ENCODE peak calls at places on chromosomes 4 and X, in seven cellular contexts. X is cardiac fibroblast; V is K562; D is tibial artery; U is heart left ventricle; L is suprapubic skin; H is CD8-positive, alpha-beta T cell. R is an unnamed sample.

GRCh38 chr4:169268951-169269781 is 1.6 kb downstream of the SH3RF1 start:
- DNase-seq in V (no peak), X (peak; percentile 87), D (no peak), U (no peak), L (no peak), H (no peak), R (no peak)

GRCh38 chr4:168199262-168199957 is 107.1 kb downstream of the ANXA10 start:
- DNase-seq in X (no peak), U (no peak), D (no peak), H (no peak), V (no peak), L (no peak), R (no peak)

GRCh38 chrX:34140816-34141215 is 8.7 kb upstream of the FAM47A start:
- DNase-seq in H (no peak), U (no peak), D (no peak), L (no peak), V (no peak), X (no peak), R (no peak)

GRCh38 chrX:7055386-7056137 is 92.0 kb upstream of the STS start:
- DNase-seq in D (no peak), X (no peak), V (no peak), L (no peak), U (no peak), H (no peak), R (no peak)

GRCh38 chr4:176350671-176351070 is 30.9 kb downstream of the SPCS3 start:
- DNase-seq in V (no peak), U (peak; percentile 53), X (no peak), L (no peak), D (no peak), H (no peak), R (no peak)

GRCh38 chrX:81996166-81996565 is 794.3 kb downstream of the SH3BGRL start:
- DNase-seq in V (no peak), H (no peak), L (no peak), D (no peak), X (no peak), U (no peak), R (no peak)

GRCh38 chr4:83329521-83330105 is 5.0 kb downstream of the HPSE start:
- DNase-seq in H (no peak), X (peak; percentile 71), U (no peak), V (no peak), L (no peak), D (no peak), R (no peak)

GRCh38 chr4:186067757-186068385 is 1.1 kb upstream of the TLR3 start:
- DNase-seq in U (no peak), X (peak; percentile 75), L (peak; percentile 74), V (no peak), H (no peak), D (peak; percentile 85), R (peak; percentile 81)

GRCh38 chrX:70436380-70436779 is 8.3 kb upstream of the DLG3 start:
- DNase-seq in D (no peak), L (no peak), U (no peak), X (peak; percentile 8), H (no peak), V (peak; percentile 68), R (no peak)

GRCh38 chr4:10239982-10240654 is 123.5 kb upstream of the WDR1 start:
- DNase-seq in X (peak; percentile 21), D (no peak), L (no peak), V (peak; percentile 78), H (no peak), U (no peak), R (no peak)

GRCh38 chr4:42865572-42866189 is 26.8 kb upstream of the GRXCR1 start:
- DNase-seq in U (no peak), V (peak; percentile 40), L (no peak), D (no peak), X (peak; percentile 64), H (peak; percentile 58), R (no peak)

GRCh38 chr4:2812985-2813384 is 20.1 kb downstream of the SH3BP2 start:
- DNase-seq in D (no peak), V (no peak), H (no peak), X (no peak), U (no peak), L (no peak), R (no peak)

GRCh38 chrX:150522494-150522893 is 45.9 kb upstream of the MTM1 start:
- DNase-seq in L (no peak), X (no peak), D (no peak), H (no peak), V (no peak), U (no peak), R (no peak)

GRCh38 chr4:92825785-92826184 is 522.0 kb downstream of the GRID2 start:
- DNase-seq in U (no peak), V (no peak), X (no peak), H (no peak), D (no peak), L (no peak), R (no peak)

GRCh38 chr4:182880387-182881356 is 36.5 kb downstream of the DCTD start:
- DNase-seq in D (peak; percentile 51), L (peak; percentile 63), X (peak; percentile 43), V (no peak), U (peak; percentile 74), H (no peak), R (no peak)

GRCh38 chr4:28093071-28093470 is 1232.4 kb downstream of the STIM2 start:
- DNase-seq in V (no peak), L (no peak), D (no peak), H (no peak), U (no peak), X (no peak), R (no peak)

GRCh38 chr4:56410247-56410646 is 23.0 kb upstream of the AASDH start:
- DNase-seq in X (peak; percentile 98), U (no peak), H (no peak), D (no peak), L (no peak), V (no peak), R (peak; percentile 97)

GRCh38 chr4:80071643-80072606 is 1.1 kb downstream of the ANTXR2 start:
- DNase-seq in X (peak; percentile 49), L (peak; percentile 80), H (peak; percentile 69), U (peak; percentile 66), V (peak; percentile 38), D (peak; percentile 75), R (no peak)

GRCh38 chr4:152265149-152265621 is 270.7 kb downstream of the FBXW7 start:
- DNase-seq in L (no peak), U (no peak), X (peak; percentile 77), D (no peak), H (no peak), V (no peak), R (peak; percentile 15)

DNA sequence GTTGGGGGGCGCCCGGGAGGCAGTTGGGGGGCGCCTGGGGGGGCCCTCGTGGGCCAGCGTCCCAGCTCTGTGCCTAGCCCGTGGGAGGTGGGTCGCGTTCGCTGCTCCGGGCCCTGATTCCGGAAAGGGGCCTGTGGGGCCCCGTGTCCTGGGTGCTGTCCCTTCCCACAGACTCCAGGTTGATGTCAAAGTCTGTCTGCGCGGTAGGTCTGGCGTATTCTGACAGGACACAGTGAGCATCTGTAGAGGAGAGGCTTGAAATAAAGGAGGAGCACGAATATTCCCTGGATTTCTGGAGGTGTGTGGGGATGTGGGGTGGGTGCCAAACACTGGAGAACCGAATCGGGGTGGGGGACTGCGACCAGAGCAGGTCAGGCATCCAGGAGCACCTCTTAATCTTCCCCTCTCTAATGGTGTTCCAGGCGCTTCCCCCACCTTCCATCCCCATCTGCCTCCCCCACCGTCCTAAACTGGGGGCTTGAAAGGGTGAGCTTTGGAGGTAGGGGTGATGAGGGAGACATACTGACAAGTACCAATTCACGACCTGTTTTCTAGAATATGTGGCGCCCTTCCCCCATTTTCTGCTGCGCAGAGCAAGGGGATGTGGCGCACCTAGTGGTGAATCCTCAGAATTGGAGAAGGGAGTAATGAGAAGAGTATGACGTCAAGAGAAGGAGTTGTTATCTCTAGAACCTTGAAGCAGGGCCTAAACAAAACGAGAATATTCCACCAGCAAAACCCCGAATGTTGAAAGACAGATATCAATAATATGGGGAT is 873 bp downstream of the GPRASP1 start:
- DNase-seq in L (no peak), H (peak; percentile 71), X (peak; percentile 60), D (peak; percentile 69), U (no peak), V (peak; percentile 8), R (no peak)
- TF ChIP-seq CTCF in L (peak; percentile 51), H (peak; percentile 49), X (peak; percentile 55), D (peak; percentile 48), U (peak; percentile 31), V (peak; percentile 20), R (no peak)

DNA sequence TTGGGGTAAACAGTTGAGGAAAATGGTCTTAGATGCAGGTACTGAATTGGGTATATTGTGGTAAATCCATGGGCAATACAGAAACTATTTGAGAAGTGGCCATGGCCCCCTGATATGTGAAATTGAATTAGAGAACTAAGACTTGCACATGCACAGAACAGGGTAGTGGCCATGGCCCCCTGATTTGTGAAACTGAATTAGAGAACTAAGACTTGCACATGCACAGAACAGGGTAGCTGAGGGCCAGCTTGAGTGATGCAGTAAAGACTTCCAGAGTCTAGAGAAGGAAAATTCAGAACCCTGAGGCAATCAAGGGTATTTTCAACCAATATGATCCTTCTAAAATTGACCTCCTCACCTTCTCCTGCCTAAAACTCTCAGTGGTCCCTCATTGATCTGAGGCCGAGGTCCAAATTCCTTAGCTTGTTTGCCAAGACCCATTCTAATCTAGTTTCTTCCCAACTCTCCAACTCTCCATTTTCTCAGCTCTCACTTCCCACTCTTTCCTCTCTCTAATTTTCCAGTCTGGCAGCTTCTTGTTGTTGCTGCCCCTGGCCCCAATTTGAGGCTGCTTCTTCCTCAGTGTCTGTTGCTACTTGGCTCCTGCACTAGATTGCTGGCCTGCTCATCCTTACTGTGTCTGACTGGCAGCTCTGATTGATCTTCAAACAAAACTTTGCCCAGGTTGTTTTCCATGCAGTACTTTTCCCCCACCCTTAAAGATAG is 72.4 kb downstream of the FRAS1 start:
- DNase-seq in H (no peak), D (no peak), U (no peak), X (no peak), V (no peak), L (no peak), R (no peak)
- H3K4me3 ChIP-seq in H (no peak overlapping the region), D (no peak overlapping the region), U (no peak overlapping the region), X (no peak overlapping the region), V (no peak overlapping the region), L (no peak overlapping the region), R (no peak overlapping the region)

GRCh38 chrX:18864390-18864920 is 119.5 kb downstream of the PHKA2 start:
- DNase-seq in U (no peak), H (no peak), X (no peak), D (no peak), V (no peak), L (no peak), R (no peak)
- TF ChIP-seq CTCF in U (no peak), H (no peak), X (no peak), D (no peak), V (no peak), L (no peak), R (no peak)

GRCh38 chr4:52877694-52878093 is 15.6 kb downstream of the RASL11B start:
- DNase-seq in H (no peak), U (no peak), V (no peak), X (no peak), L (no peak), D (no peak), R (no peak)

GRCh38 chr4:52876063-52876462 is 13.9 kb downstream of the RASL11B start:
- DNase-seq in X (no peak), V (no peak), L (no peak), U (no peak), D (no peak), H (no peak), R (no peak)

GRCh38 chr4:52874948-52875347 is 12.8 kb downstream of the RASL11B start:
- DNase-seq in V (no peak), X (no peak), H (no peak), U (no peak), L (no peak), D (no peak), R (no peak)

GRCh38 chr4:52873861-52874343 is 11.8 kb downstream of the RASL11B start:
- DNase-seq in H (no peak), X (peak; percentile 60), L (no peak), V (no peak), D (no peak), U (no peak), R (no peak)

GRCh38 chr4:52877006-52877405 is 14.9 kb downstream of the RASL11B start:
- DNase-seq in X (no peak), H (no peak), D (no peak), L (no peak), U (no peak), V (no peak), R (no peak)
- H3K4me3 ChIP-seq in X (no peak overlapping the region), H (no peak overlapping the region), D (no peak overlapping the region), L (no peak overlapping the region), U (no peak overlapping the region), V (no peak overlapping the region), R (no peak overlapping the region)

R was measured in LNCaP clone FGC.